ENCODE peak calls at places on chromosome 1, in five cellular contexts. A, S, J, T and M are unnamed samples.

GRCh38 chr1:203593723-203594122 is 32.9 kb upstream of the ATP2B4 start:
- DNase-seq in T (no peak), J (no peak), S (peak; percentile 52), A (peak; percentile 37), M (no peak)

GRCh38 chr1:33396188-33397124 is 34.4 kb downstream of the PHC2 start:
- DNase-seq in T (no peak), S (no peak), A (no peak), J (no peak), M (no peak)

GRCh38 chr1:43908226-43908625 is 25.4 kb upstream of the ARTN start:
- DNase-seq in J (no peak), S (no peak), A (no peak), T (no peak), M (no peak)

GRCh38 chr1:168482106-168482505 is 61.7 kb downstream of the XCL2 start:
- DNase-seq in S (no peak), J (no peak), T (no peak), A (no peak), M (no peak)

GRCh38 chr1:15038232-15039016 is 115.1 kb upstream of the TMEM51 start:
- DNase-seq in T (peak; percentile 7), J (no peak), S (no peak), A (no peak), M (no peak)

GRCh38 chr1:247857986-247858356 is 984 bp downstream of the TRIM58 start:
- DNase-seq in T (no peak), A (no peak), S (no peak), J (no peak), M (no peak)

GRCh38 chr1:12251442-12251841 is 21.6 kb downstream of the VPS13D start:
- DNase-seq in A (no peak), J (no peak), S (no peak), T (no peak), M (no peak)

GRCh38 chr1:83511327-83511726 is 487.6 kb downstream of the TTLL7 start:
- DNase-seq in T (no peak), A (no peak), S (no peak), J (peak; percentile 78), M (no peak)

GRCh38 chr1:28058168-28058567 is 30.2 kb downstream of the EYA3 start:
- DNase-seq in A (no peak), S (no peak), T (no peak), J (no peak), M (no peak)

GRCh38 chr1:40092241-40092640 is 4.8 kb downstream of the PPT1 start:
- DNase-seq in S (no peak), J (no peak), A (no peak), T (no peak), M (no peak)

GRCh38 chr1:30318864-30319718 is 404.3 kb downstream of the MATN1 start:
- DNase-seq in S (no peak), J (no peak), A (no peak), T (no peak), M (no peak)

GRCh38 chr1:218584418-218585155 is 239.5 kb downstream of the TGFB2 start:
- DNase-seq in S (no peak), T (no peak), J (no peak), A (no peak), M (no peak)

GRCh38 chr1:172638885-172639831 is 19.7 kb upstream of the FASLG start:
- DNase-seq in A (peak; percentile 39), T (no peak), J (no peak), S (peak; percentile 63), M (peak; percentile 71)

GRCh38 chr1:145983206-145983675 is 13.1 kb downstream of the TXNIP start:
- DNase-seq in T (no peak), J (no peak), A (no peak), S (no peak), M (no peak)

GRCh38 chr1:154961207-154961496 is 430 bp downstream of the PYGO2 start:
- DNase-seq in T (peak; percentile 57), J (no peak), S (peak; percentile 84), A (no peak), M (no peak)

GRCh38 chr1:41670558-41670957 is 186.1 kb upstream of the EDN2 start:
- DNase-seq in T (no peak), S (no peak), A (no peak), J (no peak), M (no peak)

GRCh38 chr1:156489166-156489934 is 11.2 kb downstream of the MEF2D start:
- DNase-seq in T (peak; percentile 99), J (peak; percentile 38), A (peak; percentile 19), S (peak; percentile 37), M (no peak)